ENCODE peak calls at places on chromosomes 7 and 10, in four cellular contexts. C, Q, B and N are unnamed samples.

GRCh38 chr7:135510603-135511183 is 791 bp upstream of the CNOT4 start:
- DNase-seq in C (peak; percentile 15), Q (no peak), B (no peak), N (peak; percentile 49)

GRCh38 chr10:89563861-89564478 is 28.6 kb upstream of the SLC16A12 start:
- DNase-seq in C (peak; percentile 37), Q (no peak), B (peak; percentile 47), N (no peak)

GRCh38 chr10:23530079-23530478 is 91.2 kb downstream of the OTUD1 start:
- DNase-seq in C (peak; percentile 5), Q (no peak), B (no peak), N (no peak)

GRCh38 chr7:4798706-4799235 is 23.3 kb downstream of the AP5Z1 start:
- DNase-seq in C (no peak), Q (no peak), B (no peak), N (no peak)

GRCh38 chr7:87151002-87151505 is 1.2 kb upstream of the DMTF1 start:
- DNase-seq in C (no peak), Q (no peak), B (no peak), N (no peak)

GRCh38 chr10:100999742-101000601 is at the start of gene LZTS2:
- DNase-seq in C (no peak), Q (peak; percentile 24), B (no peak), N (no peak)

GRCh38 chr7:135109976-135110375 is 37.9 kb upstream of the TMEM140 start:
- DNase-seq in C (no peak), Q (no peak), B (no peak), N (no peak)

GRCh38 chr7:134571101-134571500 is 22.2 kb downstream of the AKR1B15 start:
- DNase-seq in C (no peak), Q (no peak), B (no peak), N (no peak)

GRCh38 chr7:16921644-16922257 is 40.0 kb upstream of the AGR3 start:
- DNase-seq in C (no peak), Q (no peak), B (no peak), N (no peak)

GRCh38 chr7:99024066-99024465 is 119.8 kb downstream of the SMURF1 start:
- DNase-seq in C (no peak), Q (no peak), B (no peak), N (no peak)

GRCh38 chr7:16130127-16131110 is 290.9 kb downstream of the CRPPA start:
- DNase-seq in C (no peak), Q (no peak), B (no peak), N (no peak)

GRCh38 chr10:130843051-130843653 is 468.4 kb downstream of the TCERG1L start:
- DNase-seq in C (no peak), Q (no peak), B (no peak), N (no peak)

GRCh38 chr10:21517983-21518628 is 7.4 kb downstream of the SKIDA1 start:
- DNase-seq in C (no peak), Q (no peak), B (no peak), N (peak; percentile 45)

GRCh38 chr7:29588900-29589696 is 25.5 kb downstream of the PRR15 start:
- DNase-seq in C (peak; percentile 72), Q (peak; percentile 53), B (peak; percentile 56), N (peak; percentile 64)

GRCh38 chr10:42973870-42974692 is 102.8 kb upstream of the RET start:
- DNase-seq in C (no peak), Q (peak; percentile 4), B (no peak), N (peak; percentile 6)

GRCh38 chr7:100220833-100221718 is 1.3 kb downstream of the PVRIG start:
- DNase-seq in C (no peak), Q (peak; percentile 68), B (no peak), N (no peak)

GRCh38 chr7:10104292-10104691 is 869.4 kb upstream of the PHF14 start:
- DNase-seq in C (no peak), Q (no peak), B (no peak), N (no peak)

GRCh38 chr10:101889256-101890210 is 45.9 kb upstream of the KCNIP2 start:
- DNase-seq in C (peak; percentile 69), Q (peak; percentile 73), B (peak; percentile 69), N (peak; percentile 88)

GRCh38 chr7:85126383-85126782 is 60.5 kb downstream of the SEMA3D start:
- DNase-seq in C (no peak), Q (no peak), B (no peak), N (no peak)

GRCh38 chr10:98285416-98285815 is 17.4 kb upstream of the LOXL4 start:
- DNase-seq in C (no peak), Q (no peak), B (no peak), N (no peak)

GRCh38 chr7:74093671-74094223 is 10.1 kb downstream of the LIMK1 start:
- DNase-seq in C (no peak), Q (no peak), B (no peak), N (no peak)
- TF ChIP-seq POLR2A in C (no peak), Q (peak; percentile 22), B (no peak), N (no peak)

GRCh38 chr7:45399069-45399468 is 175.1 kb upstream of the ADCY1 start:
- DNase-seq in C (no peak), Q (no peak), B (no peak), N (no peak)
- TF ChIP-seq POLR2A in C (no peak), Q (no peak), B (no peak), N (no peak)

GRCh38 chr10:1035201-1035600 is 9.5 kb upstream of the IDI2 start:
- DNase-seq in C (no peak), Q (no peak), B (no peak), N (no peak)

GRCh38 chr10:1034758-1035157 is 9.1 kb upstream of the IDI2 start:
- DNase-seq in C (no peak), Q (no peak), B (no peak), N (peak; percentile 36)

GRCh38 chr10:1036341-1036791 is 10.7 kb upstream of the IDI2 start:
- DNase-seq in C (peak; percentile 12), Q (no peak), B (no peak), N (no peak)

GRCh38 chr10:1040133-1040532 is 8.8 kb downstream of the IDI1 start:
- DNase-seq in C (no peak), Q (no peak), B (no peak), N (no peak)

GRCh38 chr10:1037098-1037497 is 11.4 kb upstream of the IDI2 start:
- DNase-seq in C (no peak), Q (no peak), B (no peak), N (no peak)
- TF ChIP-seq POLR2A in C (no peak), Q (no peak), B (no peak), N (no peak)

DNA sequence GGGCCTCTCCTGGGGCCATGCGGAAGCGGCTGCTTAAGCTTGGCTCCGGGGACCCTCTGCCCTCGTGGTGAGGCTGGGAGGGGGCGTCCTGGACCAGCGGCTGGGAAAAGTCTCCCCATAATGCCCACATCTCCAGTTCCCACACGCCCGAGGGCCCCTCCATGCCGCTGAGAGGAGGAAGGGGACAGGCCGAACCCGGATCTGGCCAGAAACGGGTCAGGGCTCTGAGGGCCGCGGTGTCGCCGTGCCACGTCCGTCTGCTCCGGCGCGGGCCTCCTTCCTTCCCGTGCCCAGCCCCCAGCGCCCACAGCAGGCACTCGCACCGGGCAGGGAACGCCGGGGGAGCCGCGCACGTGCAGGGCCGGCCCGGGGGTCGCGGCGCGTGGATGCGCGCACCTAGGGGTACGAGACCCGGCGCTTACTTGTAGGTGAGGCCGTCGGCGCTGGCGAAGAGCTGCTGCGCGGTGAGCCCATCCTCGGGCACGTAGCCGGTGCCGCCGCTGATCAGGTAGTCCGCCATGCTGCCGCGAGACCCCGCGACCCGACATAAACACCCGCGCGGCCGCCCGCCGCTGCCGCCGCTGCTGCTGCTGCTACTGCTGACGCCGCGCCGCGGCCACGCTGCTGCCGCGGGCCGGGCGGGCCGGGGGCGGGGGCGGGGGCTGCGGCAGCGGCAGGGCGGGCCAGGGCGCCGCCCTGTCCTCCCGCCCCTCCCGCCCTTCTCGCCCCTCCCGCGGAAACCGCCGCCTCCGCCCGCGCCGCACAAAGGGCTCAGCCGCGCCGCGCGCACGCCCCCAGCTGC is 4.2 kb downstream of the IMPDH1 start:
- DNase-seq in C (no peak), Q (peak; percentile 70), B (no peak), N (no peak)
- TF ChIP-seq POLR2A in C (peak; percentile 39), Q (no peak), B (peak; percentile 54), N (no peak)

DNA sequence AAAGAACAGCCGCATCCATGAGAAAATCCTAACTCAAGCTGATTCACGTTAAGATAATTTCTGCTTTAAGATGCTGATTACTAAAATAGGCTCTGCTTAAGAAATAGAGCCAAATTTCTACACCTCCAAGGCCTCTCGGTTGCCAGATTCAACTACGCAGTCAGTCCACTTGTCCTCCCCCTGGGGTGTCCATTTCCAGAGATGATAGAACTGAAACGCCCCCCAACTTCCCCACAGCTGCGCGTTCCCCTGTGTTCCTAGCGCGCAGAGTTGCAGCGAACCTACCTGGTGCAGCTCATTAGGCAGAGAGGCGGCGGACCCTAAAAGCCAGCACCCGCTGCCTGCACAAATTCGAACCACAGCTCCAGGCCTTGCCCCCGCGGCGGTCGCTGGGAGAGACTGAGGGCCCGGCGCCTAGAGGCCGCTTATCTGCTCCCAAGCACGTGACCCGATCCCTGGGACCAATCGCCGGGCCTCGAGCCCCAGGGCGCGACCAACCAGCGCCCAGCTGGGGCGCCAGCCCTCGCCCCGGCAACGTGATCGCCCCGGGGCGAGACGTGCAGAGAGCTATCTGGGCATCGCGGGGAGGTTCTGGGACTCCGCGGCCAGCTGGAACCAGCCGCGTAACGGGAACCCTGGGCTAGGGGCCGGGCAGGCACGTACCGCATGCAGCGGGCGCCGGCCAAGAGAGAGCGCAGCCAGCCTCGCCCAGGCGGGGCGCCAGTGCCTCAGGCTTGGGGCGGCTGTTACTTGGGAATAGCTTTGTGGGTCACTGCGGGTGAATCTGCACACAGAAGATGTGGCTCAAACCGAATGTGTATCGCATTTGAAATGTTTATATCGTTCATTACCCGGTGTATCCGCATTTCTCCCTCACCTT is at the start of gene PPP1R3C:
- DNase-seq in C (peak; percentile 91), Q (peak; percentile 79), B (no peak), N (peak; percentile 92)
- TF ChIP-seq POLR2A in C (peak; percentile 81), Q (peak; percentile 64), B (no peak), N (no peak)

GRCh38 chr10:92699518-92700272 is 9.9 kb downstream of the HHEX start:
- DNase-seq in C (peak; percentile 41), Q (peak; percentile 30), B (no peak), N (peak; percentile 36)
- TF ChIP-seq POLR2A in C (peak; percentile 20), Q (no peak), B (no peak), N (no peak)

DNA sequence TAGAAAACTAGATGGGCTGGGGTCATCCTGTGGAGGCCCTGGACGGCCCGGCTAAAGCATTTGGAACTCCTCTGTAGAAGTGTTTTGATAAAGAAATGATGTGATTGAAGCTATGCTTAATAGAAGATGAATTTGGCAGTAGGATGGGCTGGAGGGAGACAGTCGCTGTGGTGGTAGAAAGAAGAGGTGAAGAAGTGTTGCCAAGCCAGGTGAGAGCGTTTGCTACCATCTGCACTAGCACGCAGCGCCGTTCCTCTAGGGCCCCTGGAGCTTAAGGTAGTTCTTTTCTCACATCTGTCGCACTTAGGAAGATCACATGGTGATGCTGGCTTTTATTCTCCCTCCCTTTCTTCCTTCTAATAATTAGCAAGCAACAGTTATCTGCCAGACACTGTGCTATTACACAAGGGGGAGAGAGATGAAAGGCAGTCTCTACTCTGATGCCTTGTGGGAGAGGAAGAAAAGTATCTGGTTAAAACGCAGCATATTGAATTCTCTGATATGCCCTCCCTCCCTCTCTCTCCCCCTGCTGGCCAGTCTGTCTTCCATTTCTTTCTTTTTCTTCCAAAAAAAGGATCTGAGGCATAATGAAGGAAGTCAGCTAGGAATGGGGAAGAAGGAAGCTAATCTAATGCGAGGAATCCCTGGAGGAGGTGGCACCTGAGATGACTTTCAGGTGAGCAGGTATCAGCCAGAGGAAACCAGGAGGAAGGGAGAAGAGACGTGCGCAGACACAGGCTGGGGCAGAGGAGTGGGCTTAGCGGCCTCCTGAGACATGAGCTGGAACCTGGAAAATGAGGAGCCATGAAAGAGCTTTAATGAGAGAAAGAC is 162.3 kb upstream of the KLF14 start:
- DNase-seq in C (no peak), Q (no peak), B (no peak), N (no peak)
- TF ChIP-seq POLR2A in C (no peak), Q (no peak), B (no peak), N (no peak)